ENCODE peak calls at places on chromosomes 2 and 18, in six cellular contexts. Q is body of pancreas, I is spleen, P is uterus, W is GM12892, B is adrenal gland. L is an unnamed sample.

GRCh38 chr2:139175510-139175909 is 395.3 kb upstream of the NXPH2 start:
- DNase-seq in Q (no peak), P (no peak), W (no peak), B (no peak), I (no peak), L (no peak)

GRCh38 chr2:108184421-108184820 is 55.3 kb upstream of the SULT1C3 start:
- DNase-seq in B (no peak), Q (no peak), P (no peak), W (no peak), I (no peak), L (no peak)

GRCh38 chr18:59846814-59847490 is 52.8 kb upstream of the PMAIP1 start:
- DNase-seq in W (peak), B (no peak), P (no peak), Q (no peak), I (no peak), L (peak)

GRCh38 chr2:18368008-18368407 is 192.4 kb downstream of the RDH14 start:
- DNase-seq in B (no peak), P (no peak), Q (no peak), W (no peak), I (no peak), L (no peak)

GRCh38 chr2:113157108-113157896 is 16.5 kb upstream of the PSD4 start:
- DNase-seq in B (peak), P (no peak), Q (peak), I (peak), W (peak), L (peak)

GRCh38 chr2:137380610-137381009 is 583.7 kb upstream of the HNMT start:
- DNase-seq in W (no peak), P (no peak), B (no peak), I (no peak), Q (no peak), L (no peak)

GRCh38 chr2:205730701-205731271 is 48.5 kb downstream of the NRP2 start:
- DNase-seq in B (no peak), W (no peak), Q (no peak), I (no peak), P (no peak), L (no peak)

GRCh38 chr2:196365923-196366322 is 194.5 kb upstream of the STK17B start:
- DNase-seq in W (no peak), B (no peak), I (no peak), Q (no peak), P (no peak), L (no peak)

GRCh38 chr2:200748779-200749178 is 62.9 kb upstream of the BZW1 start:
- DNase-seq in Q (no peak), P (no peak), I (no peak), B (no peak), W (no peak), L (no peak)

GRCh38 chr18:22210331-22210754 is 41.0 kb downstream of the GATA6 start:
- DNase-seq in B (no peak), Q (peak), P (no peak), W (no peak), I (no peak), L (peak)

GRCh38 chr18:4908239-4908638 is 288.8 kb downstream of the AKAIN1 start:
- DNase-seq in I (no peak), P (no peak), W (no peak), Q (no peak), B (no peak), L (no peak)

GRCh38 chr18:58529714-58530354 is 99.1 kb downstream of the ALPK2 start:
- DNase-seq in P (no peak), Q (peak), I (peak), B (peak), W (no peak), L (peak)

GRCh38 chr2:102737435-102737834 is 24.4 kb upstream of the TMEM182 start:
- DNase-seq in Q (no peak), P (no peak), I (no peak), W (no peak), B (no peak), L (no peak)

GRCh38 chr2:24456610-24457556 is 34.2 kb upstream of the NCOA1 start:
- DNase-seq in I (no peak), Q (peak), P (peak), B (peak), W (no peak), L (peak)

GRCh38 chr2:97747716-97748115 is 34.3 kb downstream of the ZAP70 start:
- DNase-seq in P (no peak), Q (no peak), B (no peak), W (no peak), I (no peak), L (no peak)

GRCh38 chr18:23257686-23258565 is 122.6 kb downstream of the CABLES1 start:
- DNase-seq in P (no peak), Q (no peak), B (no peak), I (no peak), W (no peak), L (no peak)

GRCh38 chr2:237411683-237412349 is 2.1 kb downstream of the COL6A3 start:
- DNase-seq in W (no peak), I (no peak), Q (no peak), B (no peak), P (peak), L (no peak)

GRCh38 chr2:63856302-63856600 is 14.6 kb downstream of the UGP2 start:
- DNase-seq in I (no peak), B (no peak), P (no peak), W (no peak), Q (no peak), L (no peak)

GRCh38 chr2:237444026-237444425 is 30.1 kb upstream of the COL6A3 start:
- DNase-seq in Q (no peak), P (no peak), B (no peak), W (no peak), I (no peak), L (no peak)

GRCh38 chr2:210233487-210233886 is 8.2 kb upstream of the ACADL start:
- DNase-seq in W (no peak), B (no peak), I (no peak), Q (peak), P (no peak), L (no peak)

GRCh38 chr2:174939046-174939445 is 66.1 kb downstream of the CHN1 start:
- DNase-seq in Q (no peak), I (no peak), P (no peak), B (no peak), W (no peak), L (no peak)

GRCh38 chr2:96895032-96895708 is 25.3 kb upstream of the SEMA4C start:
- DNase-seq in B (no peak), I (no peak), Q (no peak), W (no peak), P (no peak), L (no peak)

GRCh38 chr2:163919717-163920116 is 183.9 kb upstream of the FIGN start:
- DNase-seq in W (no peak), P (no peak), Q (no peak), I (no peak), B (no peak), L (no peak)

GRCh38 chr2:170362895-170363582 is 185.1 kb downstream of the MYO3B start:
- DNase-seq in W (no peak), Q (no peak), B (no peak), I (no peak), P (no peak), L (no peak)

DNA sequence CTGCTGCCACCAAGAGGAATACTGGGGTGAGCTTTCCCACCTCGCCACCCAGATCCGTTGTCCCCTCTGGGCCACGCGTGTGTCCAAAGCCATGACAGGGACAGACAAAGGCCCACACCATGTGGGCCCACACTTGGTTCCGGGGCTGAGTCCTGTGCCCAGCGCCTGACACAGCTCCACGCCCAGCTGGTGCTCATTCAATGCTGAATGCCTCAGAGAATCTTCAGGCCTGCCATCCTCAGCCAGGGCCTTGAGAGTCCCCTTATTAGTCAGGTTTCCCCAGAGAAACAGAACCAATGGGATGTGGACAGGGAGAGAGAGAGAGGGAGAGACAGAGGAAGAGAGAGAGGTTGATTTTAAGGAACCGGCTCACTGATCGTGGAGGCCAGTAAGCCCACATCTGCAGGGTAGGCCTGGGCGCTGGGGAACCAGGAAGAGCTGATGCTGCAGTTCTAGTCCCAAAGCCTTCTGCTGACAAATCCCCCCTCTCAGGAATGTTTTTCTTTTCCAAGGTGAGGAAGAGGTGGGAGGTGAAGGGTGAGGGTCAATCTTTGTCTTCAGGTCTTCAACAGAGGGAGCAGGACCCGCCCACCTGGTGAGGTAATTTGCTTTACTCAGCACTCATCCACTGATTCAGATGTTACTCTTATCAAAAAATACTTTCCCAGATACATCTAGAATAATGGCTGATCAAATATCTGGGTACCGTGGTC is 10.2 kb upstream of the SPATA3 start:
- DNase-seq in P (no peak), I (no peak), W (no peak), B (no peak), Q (no peak), L (no peak)
- TF ChIP-seq POLR2A in P (no peak), I (no peak), W (peak), B (no peak), Q (no peak), L (no peak)

GRCh38 chr18:6413554-6414117 is 1.1 kb downstream of the L3MBTL4 start:
- DNase-seq in P (no peak), B (peak), Q (peak), I (no peak), W (no peak), L (no peak)

GRCh38 chr18:6414723-6415362 is at the start of gene L3MBTL4:
- DNase-seq in P (peak), W (peak), I (peak), Q (peak), B (peak), L (peak)

GRCh38 chr18:6411367-6411766 is 3.3 kb downstream of the L3MBTL4 start:
- DNase-seq in B (no peak), Q (no peak), W (no peak), P (no peak), I (no peak), L (no peak)

GRCh38 chr18:6412933-6413472 is 1.7 kb downstream of the L3MBTL4 start:
- DNase-seq in I (no peak), Q (no peak), B (no peak), W (no peak), P (no peak), L (no peak)

DNA sequence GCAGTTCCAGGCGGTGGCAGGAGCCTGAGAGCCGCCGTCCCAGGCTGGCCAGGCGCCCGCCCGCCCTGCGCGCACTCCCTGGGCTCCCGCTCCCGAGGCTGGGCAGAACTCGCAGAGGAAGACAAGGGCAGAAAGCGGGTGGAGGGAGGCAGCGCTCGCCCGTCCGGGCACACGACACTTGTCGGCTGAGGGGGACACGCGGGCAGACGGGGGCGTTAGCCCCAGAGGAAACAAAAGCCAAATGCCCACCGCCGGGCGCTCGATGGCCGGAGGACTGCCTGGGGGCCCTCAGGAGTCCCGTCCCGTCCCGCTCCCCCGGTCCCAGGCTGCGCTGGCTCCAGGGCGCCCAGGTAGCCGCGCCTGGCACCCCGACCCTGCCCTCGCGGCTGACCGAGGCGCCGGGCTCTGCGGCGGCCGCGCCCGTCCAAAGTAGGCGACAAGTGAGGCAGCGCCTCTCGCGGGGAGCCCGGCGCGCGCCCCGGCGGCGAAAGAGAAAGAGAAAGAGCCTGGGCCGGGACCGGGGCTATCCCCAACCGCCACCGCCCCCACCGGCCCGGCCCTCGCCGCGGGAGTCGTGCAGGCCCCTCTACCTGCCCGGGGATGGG is 491 bp downstream of the L3MBTL4 start:
- DNase-seq in I (peak), P (peak), Q (peak), B (peak), W (peak), L (peak)
- TF ChIP-seq POLR2A in I (no peak), P (no peak), Q (peak), B (peak), W (no peak), L (peak)

GRCh38 chr2:232236200-232236599 is 142.4 kb upstream of the ALPP start:
- DNase-seq in P (no peak), W (no peak), B (no peak), Q (no peak), I (no peak), L (no peak)
- TF ChIP-seq POLR2A in P (no peak), W (no peak), B (no peak), Q (no peak), I (no peak), L (no peak)

DNA sequence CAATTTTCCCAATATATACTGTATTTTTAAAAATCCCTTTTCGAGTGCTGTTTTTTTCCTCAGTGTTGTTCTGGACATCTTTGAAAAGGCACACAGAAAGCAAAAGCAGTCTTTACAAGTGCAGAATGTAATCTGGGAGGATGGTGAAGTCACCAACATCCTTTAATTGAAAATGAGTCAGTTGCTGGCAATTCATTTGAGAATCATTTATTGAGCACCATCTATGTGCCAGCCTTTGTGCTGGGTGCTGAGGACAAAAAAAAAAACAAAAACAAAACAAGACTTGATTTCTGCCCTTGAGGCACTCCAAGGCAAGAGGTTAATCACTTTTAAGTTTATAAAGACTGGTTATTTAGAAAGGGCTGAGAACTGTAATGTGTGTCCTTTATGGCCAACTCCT is 46.7 kb upstream of the ACVR1 start:
- DNase-seq in P (no peak), Q (no peak), B (no peak), I (no peak), W (no peak), L (no peak)
- TF ChIP-seq POLR2A in P (no peak), Q (no peak), B (no peak), I (no peak), W (no peak), L (no peak)